ENCODE peak calls at places on chromosomes 5 and 9, in seven cellular contexts. P is stimulated activated CD4-positive, alpha-beta T cell treated with anti-CD3 and anti-CD28 coated beads, TNF-alpha, amount 100 ng/mL, for 1 hour; V is left cardiac atrium; N is NCI-H1105; M is brain microvascular endothelial cell; I is GM18507; H is tibial nerve. K is an unnamed sample.

GRCh38 chr9:19087601-19088000 is 15.1 kb downstream of the HAUS6 start:
- DNase-seq in P (no peak), V (no peak), N (no peak), M (peak), I (no peak), H (no peak), K (no peak)

GRCh38 chr5:5335708-5336211 is 86.7 kb upstream of the ICE1 start:
- DNase-seq in P (no peak), V (no peak), N (no peak), M (peak), I (no peak), H (no peak), K (no peak)

GRCh38 chr9:108041551-108041950 is 552.0 kb upstream of the KLF4 start:
- DNase-seq in P (no peak), V (no peak), N (no peak), M (peak), I (no peak), H (no peak), K (no peak)

GRCh38 chr5:64958757-64959391 is 190.1 kb downstream of the CWC27 start:
- DNase-seq in P (no peak), V (no peak), N (no peak), M (no peak), I (no peak), H (peak), K (no peak)

GRCh38 chr5:2887401-2888348 is 136.2 kb upstream of the IRX2 start:
- DNase-seq in P (no peak), V (no peak), N (no peak), M (no peak), I (no peak), H (no peak), K (no peak)

GRCh38 chr5:149271717-149272558 is at the start of gene AFAP1L1:
- DNase-seq in P (no peak), V (peak), N (no peak), M (no peak), I (no peak), H (peak), K (no peak)

GRCh38 chr5:13248236-13248635 is 696.3 kb downstream of the DNAH5 start:
- DNase-seq in P (no peak), V (no peak), N (no peak), M (no peak), I (no peak), H (no peak), K (no peak)

GRCh38 chr5:6745706-6746217 is 32.5 kb downstream of the TENT4A start:
- DNase-seq in P (no peak), V (no peak), N (peak), M (peak), I (peak), H (peak), K (no peak)

GRCh38 chr9:136857606-136858412 is 5.7 kb downstream of the MAMDC4 start:
- DNase-seq in P (no peak), V (peak), N (no peak), M (no peak), I (no peak), H (no peak), K (no peak)

GRCh38 chr5:159038907-159039306 is 60.8 kb downstream of the EBF1 start:
- DNase-seq in P (no peak), V (no peak), N (no peak), M (peak), I (no peak), H (no peak), K (no peak)

GRCh38 chr5:61263072-61263471 is 69.0 kb upstream of the ZSWIM6 start:
- DNase-seq in P (no peak), V (no peak), N (no peak), M (no peak), I (no peak), H (no peak), K (no peak)

GRCh38 chr5:15459200-15459599 is 40.8 kb upstream of the FBXL7 start:
- DNase-seq in P (no peak), V (no peak), N (no peak), M (no peak), I (no peak), H (no peak), K (no peak)

GRCh38 chr5:52859619-52860018 is 71.9 kb downstream of the ITGA1 start:
- DNase-seq in P (no peak), V (no peak), N (no peak), M (peak), I (no peak), H (no peak), K (no peak)

GRCh38 chr9:117714282-117714681 is 10.1 kb downstream of the TLR4 start:
- DNase-seq in P (no peak), V (no peak), N (no peak), M (no peak), I (no peak), H (no peak), K (no peak)

GRCh38 chr5:157463621-157464407 is 3.8 kb downstream of the NIPAL4 start:
- DNase-seq in P (no peak), V (no peak), N (no peak), M (peak), I (no peak), H (no peak), K (no peak)

GRCh38 chr9:2681981-2682380 is 35.3 kb upstream of the KCNV2 start:
- DNase-seq in P (no peak), V (no peak), N (no peak), M (no peak), I (no peak), H (no peak), K (no peak)

GRCh38 chr5:139746691-139747582 is 48.7 kb upstream of the PSD2 start:
- DNase-seq in P (peak), V (peak), N (no peak), M (no peak), I (peak), H (no peak), K (peak)

GRCh38 chr9:120941046-120941770 is 14.6 kb upstream of the TRAF1 start:
- DNase-seq in P (no peak), V (no peak), N (no peak), M (no peak), I (no peak), H (no peak), K (no peak)

GRCh38 chr9:81431662-81432061 is 257.7 kb downstream of the TLE1 start:
- DNase-seq in P (no peak), V (no peak), N (no peak), M (peak), I (no peak), H (no peak), K (no peak)

GRCh38 chr5:117455236-117456233 is 880.9 kb upstream of the SEMA6A start:
- DNase-seq in P (no peak), V (peak), N (no peak), M (no peak), I (no peak), H (no peak), K (no peak)

GRCh38 chr9:104028827-104029226 is 65.3 kb upstream of the SMC2 start:
- DNase-seq in P (no peak), V (no peak), N (no peak), M (no peak), I (no peak), H (no peak), K (no peak)

GRCh38 chr5:96195053-96195452 is 233.4 kb upstream of the ELL2 start:
- DNase-seq in P (no peak), V (no peak), N (no peak), M (no peak), I (no peak), H (no peak), K (no peak)

GRCh38 chr9:87519415-87519989 is 21.8 kb downstream of the DAPK1 start:
- DNase-seq in P (no peak), V (no peak), N (no peak), M (no peak), I (no peak), H (no peak), K (no peak)

GRCh38 chr5:73808916-73809315 is 182.9 kb downstream of the ARHGEF28 start:
- DNase-seq in P (no peak), V (no peak), N (no peak), M (no peak), I (no peak), H (no peak), K (no peak)

K was measured in GM19239.